ENCODE peak calls at places on chromosomes 4 and X, in five cellular contexts. One of them, this sample, is unnamed.

GRCh38 chr4:153143527-153144348 is 60.5 kb upstream of the TRIM2 start:
- DNase-seq in PC-3: peak; percentile 42
- DNase-seq in OCI-LY7: no peak
- DNase-seq in GM23338: peak; percentile 48
- DNase-seq in SK-N-SH: peak; percentile 82
- DNase-seq in this sample: peak; percentile 52

GRCh38 chr4:114091546-114091945 is 112.1 kb upstream of the ARSJ start:
- DNase-seq in PC-3: no peak
- DNase-seq in SK-N-SH: no peak
- DNase-seq in OCI-LY7: no peak
- DNase-seq in GM23338: no peak
- DNase-seq in this sample: no peak

GRCh38 chr4:169115897-169116254 is 105.8 kb upstream of the CBR4 start:
- DNase-seq in GM23338: peak; percentile 27
- DNase-seq in OCI-LY7: no peak
- DNase-seq in SK-N-SH: no peak
- DNase-seq in PC-3: peak; percentile 87
- DNase-seq in this sample: peak; percentile 97

GRCh38 chr4:17521595-17521994 is 6.6 kb downstream of the CLRN2 start:
- DNase-seq in GM23338: no peak
- DNase-seq in PC-3: no peak
- DNase-seq in SK-N-SH: no peak
- DNase-seq in OCI-LY7: no peak
- DNase-seq in this sample: no peak

GRCh38 chrX:149571770-149572169 is 15.5 kb downstream of the MAGEA9B start:
- DNase-seq in PC-3: peak; percentile 0
- DNase-seq in OCI-LY7: no peak
- DNase-seq in GM23338: no peak
- DNase-seq in SK-N-SH: no peak
- DNase-seq in this sample: no peak

GRCh38 chr4:13322681-13323101 is 161.4 kb downstream of the RAB28 start:
- DNase-seq in PC-3: no peak
- DNase-seq in GM23338: no peak
- DNase-seq in OCI-LY7: no peak
- DNase-seq in SK-N-SH: no peak
- DNase-seq in this sample: peak; percentile 85

GRCh38 chr4:7952615-7953014 is 13.0 kb upstream of the AFAP1 start:
- DNase-seq in GM23338: no peak
- DNase-seq in SK-N-SH: no peak
- DNase-seq in PC-3: no peak
- DNase-seq in OCI-LY7: no peak
- DNase-seq in this sample: no peak

GRCh38 chr4:11614426-11614825 is 185.7 kb upstream of the HS3ST1 start:
- DNase-seq in SK-N-SH: no peak
- DNase-seq in GM23338: no peak
- DNase-seq in OCI-LY7: no peak
- DNase-seq in PC-3: peak; percentile 94
- DNase-seq in this sample: no peak

GRCh38 chr4:142402925-142403324 is 443.2 kb downstream of the INPP4B start:
- DNase-seq in GM23338: no peak
- DNase-seq in SK-N-SH: no peak
- DNase-seq in OCI-LY7: no peak
- DNase-seq in PC-3: peak; percentile 38
- DNase-seq in this sample: peak; percentile 67

GRCh38 chrX:14029425-14030247 is at the start of gene GEMIN8:
- DNase-seq in GM23338: peak; percentile 81
- DNase-seq in OCI-LY7: peak; percentile 88
- DNase-seq in SK-N-SH: peak; percentile 92
- DNase-seq in PC-3: peak; percentile 88
- DNase-seq in this sample: peak; percentile 88

GRCh38 chrX:109533631-109534030 is 3.0 kb upstream of the NXT2 start:
- DNase-seq in PC-3: peak; percentile 69
- DNase-seq in OCI-LY7: peak; percentile 0
- DNase-seq in SK-N-SH: no peak
- DNase-seq in GM23338: no peak
- DNase-seq in this sample: peak; percentile 1

GRCh38 chr4:112284662-112285411 is 867 bp downstream of the TIFA start:
- DNase-seq in OCI-LY7: peak; percentile 52
- DNase-seq in GM23338: no peak
- DNase-seq in SK-N-SH: peak; percentile 64
- DNase-seq in PC-3: peak; percentile 31
- DNase-seq in this sample: peak; percentile 50

GRCh38 chr4:107468812-107469211 is 251.2 kb downstream of the PAPSS1 start:
- DNase-seq in GM23338: no peak
- DNase-seq in PC-3: no peak
- DNase-seq in OCI-LY7: no peak
- DNase-seq in SK-N-SH: no peak
- DNase-seq in this sample: no peak

GRCh38 chrX:134870419-134870818 is 120.4 kb upstream of the SMIM10 start:
- DNase-seq in SK-N-SH: no peak
- DNase-seq in GM23338: no peak
- DNase-seq in PC-3: no peak
- DNase-seq in OCI-LY7: no peak
- DNase-seq in this sample: no peak

GRCh38 chrX:139388234-139388633 is 142.3 kb upstream of the F9 start:
- DNase-seq in OCI-LY7: no peak
- DNase-seq in SK-N-SH: no peak
- DNase-seq in GM23338: peak; percentile 2
- DNase-seq in PC-3: no peak
- DNase-seq in this sample: no peak

GRCh38 chr4:143773998-143774898 is 73.8 kb upstream of the FREM3 start:
- DNase-seq in GM23338: peak; percentile 86
- DNase-seq in PC-3: peak; percentile 78
- DNase-seq in SK-N-SH: peak; percentile 21
- DNase-seq in OCI-LY7: peak; percentile 68
- DNase-seq in this sample: peak; percentile 69

GRCh38 chr4:38730493-38730829 is 52.3 kb downstream of the TLR10 start:
- DNase-seq in OCI-LY7: no peak
- DNase-seq in GM23338: no peak
- DNase-seq in PC-3: no peak
- DNase-seq in SK-N-SH: no peak
- DNase-seq in this sample: no peak

GRCh38 chr4:38723726-38724506 is 58.9 kb downstream of the TLR10 start:
- DNase-seq in GM23338: no peak
- DNase-seq in OCI-LY7: no peak
- DNase-seq in PC-3: no peak
- DNase-seq in SK-N-SH: no peak
- DNase-seq in this sample: peak; percentile 13

GRCh38 chr4:38724507-38724808 is 58.3 kb downstream of the TLR10 start:
- DNase-seq in GM23338: no peak
- DNase-seq in OCI-LY7: no peak
- DNase-seq in SK-N-SH: no peak
- DNase-seq in PC-3: no peak
- DNase-seq in this sample: no peak

GRCh38 chr4:38730830-38731646 is 51.8 kb downstream of the TLR10 start:
- DNase-seq in SK-N-SH: peak; percentile 82
- DNase-seq in OCI-LY7: peak; percentile 73
- DNase-seq in PC-3: peak; percentile 73
- DNase-seq in GM23338: peak; percentile 94
- DNase-seq in this sample: peak; percentile 92

DNA sequence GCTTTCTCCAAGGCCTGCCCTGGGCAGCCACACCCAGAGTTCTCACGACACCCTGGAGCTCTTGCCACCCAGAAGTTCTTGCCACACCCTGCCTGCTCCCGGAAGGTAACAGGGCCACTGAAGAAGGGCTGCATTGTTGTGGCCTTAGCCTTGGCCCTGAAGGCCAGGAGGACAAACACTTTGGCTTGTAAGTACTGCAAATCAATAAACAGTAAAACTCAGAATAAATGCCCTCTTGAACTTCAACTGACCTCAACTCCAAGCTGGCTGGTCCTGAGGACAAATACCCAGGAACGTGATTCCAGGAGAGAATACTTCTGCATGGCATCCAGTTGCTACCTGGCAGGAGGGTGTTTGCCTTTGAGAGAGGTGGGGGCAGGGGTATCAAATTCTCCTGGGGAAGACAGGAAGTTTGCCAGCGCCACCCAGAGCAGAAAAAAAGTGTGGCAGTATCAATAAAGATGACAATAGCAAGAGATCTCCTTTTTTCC is 54.1 kb downstream of the TLR10 start:
- DNase-seq in OCI-LY7: no peak
- DNase-seq in SK-N-SH: no peak
- DNase-seq in GM23338: peak; percentile 70
- DNase-seq in PC-3: peak; percentile 67
- DNase-seq in this sample: no peak
- H3K27ac ChIP-seq in OCI-LY7: no peak overlapping the region
- H3K27ac ChIP-seq in SK-N-SH: no peak overlapping the region
- H3K27ac ChIP-seq in GM23338: no peak overlapping the region
- H3K27ac ChIP-seq in PC-3: peak overlapping the region; percentile 75
- H3K27ac ChIP-seq in this sample: no peak overlapping the region

DNA sequence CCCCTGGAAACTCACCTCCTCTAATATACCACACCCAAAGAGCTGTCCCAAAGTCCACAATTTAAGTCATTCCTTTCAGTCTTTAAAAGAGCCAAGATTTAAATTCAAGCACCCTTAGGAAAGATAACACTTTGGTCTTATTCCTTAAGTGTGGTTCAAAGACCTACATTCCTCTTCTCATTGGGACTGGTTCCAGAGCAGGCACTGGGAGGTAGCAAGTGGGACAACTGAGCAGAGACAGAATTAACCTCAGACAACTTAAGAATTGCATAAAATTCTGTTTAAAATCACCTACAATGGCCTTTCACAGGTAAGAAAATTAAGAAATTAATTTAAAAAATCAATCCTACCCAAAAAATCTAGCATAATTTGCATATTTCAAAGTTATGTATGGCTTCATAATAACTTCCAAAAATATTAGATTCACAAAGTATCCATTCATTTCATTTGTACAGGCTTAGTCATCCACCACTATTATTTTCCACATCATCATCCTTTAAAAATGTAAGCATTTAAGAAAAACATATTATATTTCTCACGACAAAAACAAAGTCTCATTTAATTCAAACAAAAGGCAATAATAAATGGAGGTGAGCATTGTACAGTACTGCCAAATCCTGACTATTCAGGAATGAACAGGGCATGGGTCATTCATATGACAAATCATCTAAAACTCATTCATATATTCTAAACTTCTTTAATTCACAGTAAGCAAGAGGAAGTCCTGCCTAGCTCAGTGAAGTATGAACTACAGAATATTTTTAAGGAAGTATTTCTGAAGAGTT is 13.6 kb downstream of the PRSS12 start:
- DNase-seq in SK-N-SH: no peak
- DNase-seq in PC-3: peak; percentile 55
- DNase-seq in OCI-LY7: no peak
- DNase-seq in GM23338: no peak
- DNase-seq in this sample: peak; percentile 76
- TF ChIP-seq EZH2phosphoT487 in SK-N-SH: no peak
- TF ChIP-seq EZH2phosphoT487 in PC-3: no peak
- TF ChIP-seq EZH2phosphoT487 in OCI-LY7: no peak
- TF ChIP-seq EZH2phosphoT487 in GM23338: no peak
- TF ChIP-seq EZH2phosphoT487 in this sample: no peak

GRCh38 chr4:78190078-78190477 is 133.0 kb downstream of the FRAS1 start:
- DNase-seq in OCI-LY7: no peak
- DNase-seq in SK-N-SH: no peak
- DNase-seq in PC-3: no peak
- DNase-seq in GM23338: no peak
- DNase-seq in this sample: no peak
- H3K27ac ChIP-seq in OCI-LY7: no peak overlapping the region
- H3K27ac ChIP-seq in SK-N-SH: no peak overlapping the region
- H3K27ac ChIP-seq in PC-3: no peak overlapping the region
- H3K27ac ChIP-seq in GM23338: no peak overlapping the region
- H3K27ac ChIP-seq in this sample: no peak overlapping the region

GRCh38 chr4:65670331-65671031 is at the start of gene EPHA5:
- DNase-seq in PC-3: peak; percentile 78
- DNase-seq in OCI-LY7: no peak
- DNase-seq in GM23338: peak; percentile 91
- DNase-seq in SK-N-SH: peak; percentile 69
- DNase-seq in this sample: peak; percentile 68
- TF ChIP-seq EZH2phosphoT487 in PC-3: no peak
- TF ChIP-seq EZH2phosphoT487 in OCI-LY7: no peak
- TF ChIP-seq EZH2phosphoT487 in GM23338: no peak
- TF ChIP-seq EZH2phosphoT487 in SK-N-SH: no peak
- TF ChIP-seq EZH2phosphoT487 in this sample: no peak

This sample was measured in GM23248.